ENCODE peak calls at places on chromosomes 7 and 10, in seven cellular contexts. One of them, this sample, is unnamed.
A peak's percentile ranks its signal among the peaks of the same experiment; 100 is the strongest.

GRCh38 chr10:93456480-93456879 is 25.7 kb downstream of the MYOF start:
- DNase-seq in PC-9: no peak
- DNase-seq in naive thymus-derived CD4-positive, alpha-beta T cell: no peak
- DNase-seq in adrenal gland: no peak
- DNase-seq in neural progenitor cell: no peak
- DNase-seq in small intestine: no peak
- DNase-seq in OCI-LY7: no peak
- DNase-seq in this sample: no peak

GRCh38 chr10:9342865-9343450 is 1288.5 kb downstream of the GATA3 start:
- DNase-seq in PC-9: peak; percentile 3
- DNase-seq in naive thymus-derived CD4-positive, alpha-beta T cell: no peak
- DNase-seq in adrenal gland: no peak
- DNase-seq in neural progenitor cell: peak; percentile 84
- DNase-seq in small intestine: peak; percentile 9
- DNase-seq in OCI-LY7: peak; percentile 60
- DNase-seq in this sample: no peak

GRCh38 chr7:31939076-31939475 is 131.1 kb downstream of the PDE1C start:
- DNase-seq in PC-9: no peak
- DNase-seq in naive thymus-derived CD4-positive, alpha-beta T cell: no peak
- DNase-seq in adrenal gland: no peak
- DNase-seq in neural progenitor cell: no peak
- DNase-seq in small intestine: no peak
- DNase-seq in OCI-LY7: no peak
- DNase-seq in this sample: no peak

GRCh38 chr10:102227050-102227449 is 951 bp downstream of the ELOVL3 start:
- DNase-seq in PC-9: no peak
- DNase-seq in naive thymus-derived CD4-positive, alpha-beta T cell: no peak
- DNase-seq in adrenal gland: peak; percentile 36
- DNase-seq in neural progenitor cell: no peak
- DNase-seq in small intestine: no peak
- DNase-seq in OCI-LY7: no peak
- DNase-seq in this sample: no peak

GRCh38 chr7:18762189-18762588 is 266.6 kb downstream of the HDAC9 start:
- DNase-seq in PC-9: no peak
- DNase-seq in naive thymus-derived CD4-positive, alpha-beta T cell: no peak
- DNase-seq in adrenal gland: no peak
- DNase-seq in neural progenitor cell: no peak
- DNase-seq in small intestine: no peak
- DNase-seq in OCI-LY7: no peak
- DNase-seq in this sample: no peak

GRCh38 chr7:81769891-81770818 is at the start of gene HGF:
- DNase-seq in PC-9: no peak
- DNase-seq in naive thymus-derived CD4-positive, alpha-beta T cell: no peak
- DNase-seq in adrenal gland: peak; percentile 53
- DNase-seq in neural progenitor cell: peak; percentile 47
- DNase-seq in small intestine: no peak
- DNase-seq in OCI-LY7: no peak
- DNase-seq in this sample: no peak

GRCh38 chr7:158444501-158445420 is 142.9 kb downstream of the PTPRN2 start:
- DNase-seq in PC-9: no peak
- DNase-seq in naive thymus-derived CD4-positive, alpha-beta T cell: no peak
- DNase-seq in adrenal gland: no peak
- DNase-seq in neural progenitor cell: no peak
- DNase-seq in small intestine: no peak
- DNase-seq in OCI-LY7: no peak
- DNase-seq in this sample: no peak

GRCh38 chr10:109902992-109903947 is 20.0 kb downstream of the XPNPEP1 start:
- DNase-seq in PC-9: no peak
- DNase-seq in naive thymus-derived CD4-positive, alpha-beta T cell: no peak
- DNase-seq in adrenal gland: no peak
- DNase-seq in neural progenitor cell: no peak
- DNase-seq in small intestine: no peak
- DNase-seq in OCI-LY7: no peak
- DNase-seq in this sample: no peak

GRCh38 chr10:105243381-105243780 is 602.3 kb downstream of the SORCS3 start:
- DNase-seq in PC-9: no peak
- DNase-seq in naive thymus-derived CD4-positive, alpha-beta T cell: no peak
- DNase-seq in adrenal gland: no peak
- DNase-seq in neural progenitor cell: no peak
- DNase-seq in small intestine: peak; percentile 46
- DNase-seq in OCI-LY7: no peak
- DNase-seq in this sample: no peak

GRCh38 chr7:108167460-108167859 is 37.3 kb upstream of the LAMB4 start:
- DNase-seq in PC-9: no peak
- DNase-seq in naive thymus-derived CD4-positive, alpha-beta T cell: no peak
- DNase-seq in adrenal gland: peak; percentile 25
- DNase-seq in neural progenitor cell: no peak
- DNase-seq in small intestine: peak; percentile 35
- DNase-seq in OCI-LY7: no peak
- DNase-seq in this sample: no peak

GRCh38 chr7:157122800-157123495 is 15.8 kb upstream of the UBE3C start:
- DNase-seq in PC-9: no peak
- DNase-seq in naive thymus-derived CD4-positive, alpha-beta T cell: no peak
- DNase-seq in adrenal gland: no peak
- DNase-seq in neural progenitor cell: peak; percentile 55
- DNase-seq in small intestine: no peak
- DNase-seq in OCI-LY7: no peak
- DNase-seq in this sample: no peak

GRCh38 chr10:95290801-95291633 is at the start of gene PDLIM1:
- DNase-seq in PC-9: peak; percentile 71
- DNase-seq in naive thymus-derived CD4-positive, alpha-beta T cell: no peak
- DNase-seq in adrenal gland: peak; percentile 47
- DNase-seq in neural progenitor cell: peak; percentile 81
- DNase-seq in small intestine: peak; percentile 81
- DNase-seq in OCI-LY7: peak; percentile 71
- DNase-seq in this sample: peak; percentile 60

GRCh38 chr7:150898475-150899011 is 46.2 kb downstream of the AOC1 start:
- DNase-seq in PC-9: peak; percentile 82
- DNase-seq in naive thymus-derived CD4-positive, alpha-beta T cell: peak; percentile 44
- DNase-seq in adrenal gland: peak; percentile 86
- DNase-seq in neural progenitor cell: peak; percentile 84
- DNase-seq in small intestine: peak; percentile 63
- DNase-seq in OCI-LY7: peak; percentile 80
- DNase-seq in this sample: peak; percentile 66

GRCh38 chr10:111211756-111212155 is 134.9 kb downstream of the ADRA2A start:
- DNase-seq in PC-9: no peak
- DNase-seq in naive thymus-derived CD4-positive, alpha-beta T cell: no peak
- DNase-seq in adrenal gland: no peak
- DNase-seq in neural progenitor cell: no peak
- DNase-seq in small intestine: no peak
- DNase-seq in OCI-LY7: no peak
- DNase-seq in this sample: no peak

GRCh38 chr10:111207525-111207924 is 130.7 kb downstream of the ADRA2A start:
- DNase-seq in PC-9: no peak
- DNase-seq in naive thymus-derived CD4-positive, alpha-beta T cell: no peak
- DNase-seq in adrenal gland: no peak
- DNase-seq in neural progenitor cell: peak; percentile 8
- DNase-seq in small intestine: peak; percentile 81
- DNase-seq in OCI-LY7: peak; percentile 38
- DNase-seq in this sample: no peak

GRCh38 chr10:111208951-111209350 is 132.1 kb downstream of the ADRA2A start:
- DNase-seq in PC-9: no peak
- DNase-seq in naive thymus-derived CD4-positive, alpha-beta T cell: no peak
- DNase-seq in adrenal gland: no peak
- DNase-seq in neural progenitor cell: no peak
- DNase-seq in small intestine: no peak
- DNase-seq in OCI-LY7: no peak
- DNase-seq in this sample: no peak

GRCh38 chr10:111209666-111210065 is 132.8 kb downstream of the ADRA2A start:
- DNase-seq in PC-9: no peak
- DNase-seq in naive thymus-derived CD4-positive, alpha-beta T cell: no peak
- DNase-seq in adrenal gland: no peak
- DNase-seq in neural progenitor cell: no peak
- DNase-seq in small intestine: no peak
- DNase-seq in OCI-LY7: no peak
- DNase-seq in this sample: no peak

GRCh38 chr10:111211241-111211640 is 134.4 kb downstream of the ADRA2A start:
- DNase-seq in PC-9: peak; percentile 2
- DNase-seq in naive thymus-derived CD4-positive, alpha-beta T cell: no peak
- DNase-seq in adrenal gland: no peak
- DNase-seq in neural progenitor cell: no peak
- DNase-seq in small intestine: peak; percentile 55
- DNase-seq in OCI-LY7: no peak
- DNase-seq in this sample: no peak
- H3K27ac ChIP-seq in PC-9: peak overlapping the region; percentile 51
- H3K27ac ChIP-seq in naive thymus-derived CD4-positive, alpha-beta T cell: no peak overlapping the region
- H3K27ac ChIP-seq in adrenal gland: no peak overlapping the region
- H3K27ac ChIP-seq in neural progenitor cell: no peak overlapping the region
- H3K27ac ChIP-seq in small intestine: no peak overlapping the region
- H3K27ac ChIP-seq in OCI-LY7: no peak overlapping the region
- H3K27ac ChIP-seq in this sample: no peak overlapping the region

GRCh38 chr7:95095259-95096122 is 188.1 kb downstream of the PPP1R9A start:
- DNase-seq in PC-9: no peak
- DNase-seq in naive thymus-derived CD4-positive, alpha-beta T cell: no peak
- DNase-seq in adrenal gland: no peak
- DNase-seq in neural progenitor cell: no peak
- DNase-seq in small intestine: no peak
- DNase-seq in OCI-LY7: no peak
- DNase-seq in this sample: no peak
- H3K27ac ChIP-seq in PC-9: no peak overlapping the region
- H3K27ac ChIP-seq in naive thymus-derived CD4-positive, alpha-beta T cell: no peak overlapping the region
- H3K27ac ChIP-seq in adrenal gland: no peak overlapping the region
- H3K27ac ChIP-seq in neural progenitor cell: peak overlapping the region; percentile 72
- H3K27ac ChIP-seq in small intestine: no peak overlapping the region
- H3K27ac ChIP-seq in OCI-LY7: no peak overlapping the region
- H3K27ac ChIP-seq in this sample: no peak overlapping the region

DNA sequence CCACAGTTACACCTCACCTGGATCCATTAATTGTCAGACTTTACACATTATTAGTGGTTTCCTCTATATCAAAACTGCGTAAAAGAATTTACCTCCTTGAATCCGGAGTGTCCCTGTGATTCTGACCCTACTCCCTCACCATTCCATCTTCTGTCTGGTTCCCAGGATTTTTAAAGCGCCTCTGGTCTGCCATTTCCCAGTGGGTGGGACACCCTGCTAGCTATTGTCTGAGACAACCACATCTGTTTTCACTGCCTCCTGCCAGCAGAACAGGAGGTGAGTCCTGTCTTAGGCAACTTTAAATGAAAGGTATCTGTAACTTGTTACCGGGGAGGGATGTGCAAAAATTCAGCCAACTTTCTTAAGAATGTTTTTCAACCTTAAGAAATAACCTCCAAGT is 2.3 kb downstream of the MACROH2A2 start:
- DNase-seq in PC-9: no peak
- DNase-seq in naive thymus-derived CD4-positive, alpha-beta T cell: no peak
- DNase-seq in adrenal gland: no peak
- DNase-seq in neural progenitor cell: peak; percentile 48
- DNase-seq in small intestine: no peak
- DNase-seq in OCI-LY7: no peak
- DNase-seq in this sample: no peak
- H3K27ac ChIP-seq in PC-9: no peak overlapping the region
- H3K27ac ChIP-seq in naive thymus-derived CD4-positive, alpha-beta T cell: no peak overlapping the region
- H3K27ac ChIP-seq in adrenal gland: no peak overlapping the region
- H3K27ac ChIP-seq in neural progenitor cell: no peak overlapping the region
- H3K27ac ChIP-seq in small intestine: no peak overlapping the region
- H3K27ac ChIP-seq in OCI-LY7: no peak overlapping the region
- H3K27ac ChIP-seq in this sample: no peak overlapping the region

GRCh38 chr10:61754553-61755540 is 92.1 kb downstream of the CABCOCO1 start:
- DNase-seq in PC-9: no peak
- DNase-seq in naive thymus-derived CD4-positive, alpha-beta T cell: no peak
- DNase-seq in adrenal gland: no peak
- DNase-seq in neural progenitor cell: no peak
- DNase-seq in small intestine: no peak
- DNase-seq in OCI-LY7: no peak
- DNase-seq in this sample: no peak

GRCh38 chr10:61750943-61751471 is 88.3 kb downstream of the CABCOCO1 start:
- DNase-seq in PC-9: peak; percentile 57
- DNase-seq in naive thymus-derived CD4-positive, alpha-beta T cell: peak; percentile 53
- DNase-seq in adrenal gland: peak; percentile 90
- DNase-seq in neural progenitor cell: peak; percentile 68
- DNase-seq in small intestine: peak; percentile 95
- DNase-seq in OCI-LY7: peak; percentile 81
- DNase-seq in this sample: peak; percentile 50

GRCh38 chr10:61751599-61751998 is 88.9 kb downstream of the CABCOCO1 start:
- DNase-seq in PC-9: no peak
- DNase-seq in naive thymus-derived CD4-positive, alpha-beta T cell: no peak
- DNase-seq in adrenal gland: no peak
- DNase-seq in neural progenitor cell: no peak
- DNase-seq in small intestine: no peak
- DNase-seq in OCI-LY7: no peak
- DNase-seq in this sample: no peak

GRCh38 chr10:61753453-61753852 is 90.7 kb downstream of the CABCOCO1 start:
- DNase-seq in PC-9: no peak
- DNase-seq in naive thymus-derived CD4-positive, alpha-beta T cell: no peak
- DNase-seq in adrenal gland: no peak
- DNase-seq in neural progenitor cell: no peak
- DNase-seq in small intestine: no peak
- DNase-seq in OCI-LY7: no peak
- DNase-seq in this sample: no peak

DNA sequence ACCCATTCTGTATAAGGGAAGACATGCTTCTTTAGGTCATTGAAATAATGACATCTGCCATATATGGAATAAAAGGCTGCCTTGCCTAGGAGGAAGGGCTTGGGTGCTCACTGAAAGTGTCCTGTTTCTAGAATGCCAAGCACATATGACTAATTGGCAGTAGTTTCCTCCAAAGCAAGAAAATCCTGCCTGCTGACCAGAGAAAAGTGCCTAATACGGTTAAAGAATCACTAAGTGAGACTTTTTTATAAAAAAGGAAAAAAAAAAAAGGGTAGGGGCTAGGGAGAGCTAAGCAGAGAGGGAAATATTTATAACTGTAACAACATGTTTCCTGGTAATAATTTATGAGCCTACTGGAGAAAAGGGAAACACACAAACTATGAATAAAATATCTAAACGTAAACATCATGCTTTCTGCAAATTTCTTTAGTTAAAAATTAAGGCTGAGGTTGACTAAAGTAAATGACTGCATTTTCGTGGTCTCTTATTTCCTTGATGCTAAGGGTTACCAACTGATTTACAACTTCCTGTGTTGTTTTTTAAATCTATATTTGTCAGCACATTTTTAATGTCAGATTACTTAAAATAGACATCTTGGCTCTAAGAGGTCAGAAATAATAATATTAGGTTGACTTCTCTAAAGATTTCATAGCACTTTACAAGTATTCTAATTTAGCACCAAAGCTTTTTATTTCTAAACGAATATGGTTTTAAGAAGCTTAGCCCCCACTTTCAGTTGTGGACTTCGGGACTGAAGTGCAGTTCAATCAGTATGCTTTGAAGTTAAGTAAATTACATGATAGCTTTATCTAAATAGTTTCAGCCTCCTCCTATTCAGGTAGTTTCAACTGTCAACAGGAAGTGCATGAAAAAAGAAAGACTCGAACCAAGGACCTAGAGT is 89.6 kb downstream of the CABCOCO1 start:
- DNase-seq in PC-9: peak; percentile 31
- DNase-seq in naive thymus-derived CD4-positive, alpha-beta T cell: no peak
- DNase-seq in adrenal gland: no peak
- DNase-seq in neural progenitor cell: no peak
- DNase-seq in small intestine: peak; percentile 65
- DNase-seq in OCI-LY7: peak; percentile 18
- DNase-seq in this sample: no peak
- H3K27ac ChIP-seq in PC-9: peak overlapping the region; percentile 59
- H3K27ac ChIP-seq in naive thymus-derived CD4-positive, alpha-beta T cell: no peak overlapping the region
- H3K27ac ChIP-seq in adrenal gland: no peak overlapping the region
- H3K27ac ChIP-seq in neural progenitor cell: no peak overlapping the region
- H3K27ac ChIP-seq in small intestine: peak overlapping the region; percentile 51
- H3K27ac ChIP-seq in OCI-LY7: no peak overlapping the region
- H3K27ac ChIP-seq in this sample: no peak overlapping the region

This sample was measured in CD8-positive, alpha-beta memory T cell.